ENCODE peak calls at places on chromosomes 3 and 15, in four cellular contexts. One of them, this sample, is unnamed.

GRCh38 chr3:11956781-11957180 is 47.4 kb upstream of the SYN2 start:
- DNase-seq in A549: no peak
- DNase-seq in heart left ventricle: no peak
- DNase-seq in naive thymus-derived CD4-positive, alpha-beta T cell: no peak
- DNase-seq in this sample: no peak

GRCh38 chr3:129596194-129597086 is 10.0 kb downstream of the PLXND1 start:
- DNase-seq in A549: no peak
- DNase-seq in heart left ventricle: peak; percentile 94
- DNase-seq in naive thymus-derived CD4-positive, alpha-beta T cell: no peak
- DNase-seq in this sample: no peak

GRCh38 chr3:15055019-15055557 is 10.0 kb downstream of the MRPS25 start:
- DNase-seq in A549: no peak
- DNase-seq in heart left ventricle: no peak
- DNase-seq in naive thymus-derived CD4-positive, alpha-beta T cell: no peak
- DNase-seq in this sample: no peak

GRCh38 chr3:138389841-138390581 is 41.6 kb downstream of the MRAS start:
- DNase-seq in A549: peak; percentile 54
- DNase-seq in heart left ventricle: peak; percentile 81
- DNase-seq in naive thymus-derived CD4-positive, alpha-beta T cell: no peak
- DNase-seq in this sample: no peak

GRCh38 chr3:15384510-15385237 is 42.7 kb downstream of the METTL6 start:
- DNase-seq in A549: no peak
- DNase-seq in heart left ventricle: no peak
- DNase-seq in naive thymus-derived CD4-positive, alpha-beta T cell: no peak
- DNase-seq in this sample: no peak

GRCh38 chr3:157871838-157872497 is 234.3 kb downstream of the SHOX2 start:
- DNase-seq in A549: no peak
- DNase-seq in heart left ventricle: no peak
- DNase-seq in naive thymus-derived CD4-positive, alpha-beta T cell: no peak
- DNase-seq in this sample: no peak

GRCh38 chr3:151379083-151379734 is 5.3 kb downstream of the P2RY12 start:
- DNase-seq in A549: peak; percentile 15
- DNase-seq in heart left ventricle: no peak
- DNase-seq in naive thymus-derived CD4-positive, alpha-beta T cell: no peak
- DNase-seq in this sample: no peak

GRCh38 chr3:78972617-78973301 is 795.0 kb downstream of the ROBO1 start:
- DNase-seq in A549: no peak
- DNase-seq in heart left ventricle: no peak
- DNase-seq in naive thymus-derived CD4-positive, alpha-beta T cell: no peak
- DNase-seq in this sample: no peak

GRCh38 chr3:31077021-31077601 is 182.7 kb upstream of the GADL1 start:
- DNase-seq in A549: peak; percentile 27
- DNase-seq in heart left ventricle: no peak
- DNase-seq in naive thymus-derived CD4-positive, alpha-beta T cell: no peak
- DNase-seq in this sample: no peak

GRCh38 chr15:101123222-101123910 is 128.5 kb downstream of the CHSY1 start:
- DNase-seq in A549: no peak
- DNase-seq in heart left ventricle: no peak
- DNase-seq in naive thymus-derived CD4-positive, alpha-beta T cell: no peak
- DNase-seq in this sample: no peak

GRCh38 chr3:193630005-193630404 is 37.0 kb downstream of the OPA1 start:
- DNase-seq in A549: no peak
- DNase-seq in heart left ventricle: no peak
- DNase-seq in naive thymus-derived CD4-positive, alpha-beta T cell: no peak
- DNase-seq in this sample: no peak

GRCh38 chr15:34682673-34683072 is 72.1 kb downstream of the GJD2 start:
- DNase-seq in A549: no peak
- DNase-seq in heart left ventricle: no peak
- DNase-seq in naive thymus-derived CD4-positive, alpha-beta T cell: no peak
- DNase-seq in this sample: no peak

GRCh38 chr3:45182915-45183881 is 37.0 kb upstream of the CDCP1 start:
- DNase-seq in A549: peak; percentile 34
- DNase-seq in heart left ventricle: no peak
- DNase-seq in naive thymus-derived CD4-positive, alpha-beta T cell: no peak
- DNase-seq in this sample: no peak

GRCh38 chr15:31308185-31308639 is 18.4 kb upstream of the KLF13 start:
- DNase-seq in A549: no peak
- DNase-seq in heart left ventricle: no peak
- DNase-seq in naive thymus-derived CD4-positive, alpha-beta T cell: no peak
- DNase-seq in this sample: no peak

GRCh38 chr15:79310985-79311900 is at the start of gene TMED3:
- DNase-seq in A549: peak; percentile 98
- DNase-seq in heart left ventricle: peak; percentile 75
- DNase-seq in naive thymus-derived CD4-positive, alpha-beta T cell: peak; percentile 68
- DNase-seq in this sample: peak; percentile 63

GRCh38 chr3:86984271-86984670 is 6.7 kb downstream of the VGLL3 start:
- DNase-seq in A549: no peak
- DNase-seq in heart left ventricle: no peak
- DNase-seq in naive thymus-derived CD4-positive, alpha-beta T cell: no peak
- DNase-seq in this sample: no peak

GRCh38 chr3:130834476-130834875 is 59.4 kb upstream of the ATP2C1 start:
- DNase-seq in A549: no peak
- DNase-seq in heart left ventricle: no peak
- DNase-seq in naive thymus-derived CD4-positive, alpha-beta T cell: no peak
- DNase-seq in this sample: no peak

GRCh38 chr15:37898385-37898784 is 36.1 kb upstream of the TMCO5A start:
- DNase-seq in A549: no peak
- DNase-seq in heart left ventricle: no peak
- DNase-seq in naive thymus-derived CD4-positive, alpha-beta T cell: no peak
- DNase-seq in this sample: no peak

GRCh38 chr3:128698211-128699011 is 27.6 kb upstream of the RAB7A start:
- DNase-seq in A549: peak; percentile 47
- DNase-seq in heart left ventricle: peak; percentile 50
- DNase-seq in naive thymus-derived CD4-positive, alpha-beta T cell: no peak
- DNase-seq in this sample: no peak

GRCh38 chr3:13548696-13549512 is at the start of gene FBLN2:
- DNase-seq in A549: no peak
- DNase-seq in heart left ventricle: peak; percentile 51
- DNase-seq in naive thymus-derived CD4-positive, alpha-beta T cell: no peak
- DNase-seq in this sample: no peak

GRCh38 chr3:157785071-157785826 is 282.0 kb upstream of the VEPH1 start:
- DNase-seq in A549: peak; percentile 55
- DNase-seq in heart left ventricle: no peak
- DNase-seq in naive thymus-derived CD4-positive, alpha-beta T cell: no peak
- DNase-seq in this sample: no peak

GRCh38 chr15:61661791-61662190 is 398.5 kb downstream of the VPS13C start:
- DNase-seq in A549: no peak
- DNase-seq in heart left ventricle: no peak
- DNase-seq in naive thymus-derived CD4-positive, alpha-beta T cell: no peak
- DNase-seq in this sample: no peak

GRCh38 chr3:172020763-172021162 is 18.6 kb upstream of the FNDC3B start:
- DNase-seq in A549: no peak
- DNase-seq in heart left ventricle: no peak
- DNase-seq in naive thymus-derived CD4-positive, alpha-beta T cell: no peak
- DNase-seq in this sample: no peak

GRCh38 chr3:52447512-52448355 is 2.8 kb upstream of the SEMA3G start:
- DNase-seq in A549: no peak
- DNase-seq in heart left ventricle: peak; percentile 29
- DNase-seq in naive thymus-derived CD4-positive, alpha-beta T cell: no peak
- DNase-seq in this sample: no peak

GRCh38 chr3:195908439-195909293 is at the start of gene TNK2:
- DNase-seq in A549: peak; percentile 19
- DNase-seq in heart left ventricle: no peak
- DNase-seq in naive thymus-derived CD4-positive, alpha-beta T cell: peak; percentile 35
- DNase-seq in this sample: peak; percentile 25

GRCh38 chr3:127634653-127635052 is 5.7 kb downstream of the PODXL2 start:
- DNase-seq in A549: no peak
- DNase-seq in heart left ventricle: no peak
- DNase-seq in naive thymus-derived CD4-positive, alpha-beta T cell: no peak
- DNase-seq in this sample: no peak

GRCh38 chr15:51970981-51971352 is 611 bp downstream of the LEO1 start:
- DNase-seq in A549: peak; percentile 48
- DNase-seq in heart left ventricle: no peak
- DNase-seq in naive thymus-derived CD4-positive, alpha-beta T cell: no peak
- DNase-seq in this sample: no peak

GRCh38 chr3:31958721-31959152 is 22.3 kb downstream of the OSBPL10 start:
- DNase-seq in A549: no peak
- DNase-seq in heart left ventricle: no peak
- DNase-seq in naive thymus-derived CD4-positive, alpha-beta T cell: no peak
- DNase-seq in this sample: no peak

GRCh38 chr3:170337420-170337819 is 20.1 kb upstream of the SKIL start:
- DNase-seq in A549: no peak
- DNase-seq in heart left ventricle: no peak
- DNase-seq in naive thymus-derived CD4-positive, alpha-beta T cell: no peak
- DNase-seq in this sample: no peak
- H3K9me3 ChIP-seq in A549: peaks cover 4% of the 10 kb centered on the region
- H3K9me3 ChIP-seq in heart left ventricle: no peaks in the 10 kb centered on the region
- H3K9me3 ChIP-seq in naive thymus-derived CD4-positive, alpha-beta T cell: no peaks in the 10 kb centered on the region
- H3K9me3 ChIP-seq in this sample: no peaks in the 10 kb centered on the region

DNA sequence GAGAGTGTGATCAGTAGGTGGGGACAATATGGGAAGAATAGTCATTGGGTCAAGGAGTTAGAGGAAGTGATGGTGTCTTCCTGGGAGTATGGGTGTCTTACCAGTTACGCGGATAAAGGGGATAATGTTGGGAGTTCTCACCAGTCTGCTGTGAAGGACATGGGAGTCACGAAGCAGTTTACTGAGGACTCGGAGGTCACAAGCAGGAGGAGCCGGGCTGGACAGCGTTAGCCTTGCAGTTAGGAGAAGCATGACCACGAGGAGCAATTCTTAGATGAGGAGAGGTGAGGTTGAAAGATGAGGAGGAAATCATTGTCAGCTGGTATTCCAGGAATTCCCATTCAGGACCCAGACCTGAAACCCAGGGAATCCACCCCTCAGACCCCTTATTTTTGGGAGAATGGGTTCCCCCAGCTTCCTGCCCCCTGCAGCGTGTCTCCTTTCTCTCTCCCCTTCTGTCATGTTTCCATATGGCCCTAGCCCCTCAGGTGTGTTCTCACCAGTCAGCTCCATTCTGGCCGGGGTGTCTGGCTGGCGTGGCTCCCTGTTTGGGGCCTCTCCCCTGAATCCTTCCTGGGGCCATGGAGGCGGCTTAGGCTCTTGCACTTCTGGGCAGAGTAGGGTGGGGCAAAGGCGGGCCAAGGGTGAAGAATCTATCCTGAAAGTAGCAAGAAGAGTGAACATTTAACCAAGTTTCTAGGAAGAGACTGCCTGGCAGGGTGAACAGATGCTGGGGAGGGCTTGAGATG is 2.1 kb downstream of the THPO start:
- DNase-seq in A549: no peak
- DNase-seq in heart left ventricle: no peak
- DNase-seq in naive thymus-derived CD4-positive, alpha-beta T cell: no peak
- DNase-seq in this sample: no peak
- H3K9me3 ChIP-seq in A549: no peaks in the 10 kb centered on the region
- H3K9me3 ChIP-seq in heart left ventricle: no peaks in the 10 kb centered on the region
- H3K9me3 ChIP-seq in naive thymus-derived CD4-positive, alpha-beta T cell: no peaks in the 10 kb centered on the region
- H3K9me3 ChIP-seq in this sample: no peaks in the 10 kb centered on the region

GRCh38 chr3:62833538-62833937 is 41.7 kb downstream of the CADPS start:
- DNase-seq in A549: no peak
- DNase-seq in heart left ventricle: no peak
- DNase-seq in naive thymus-derived CD4-positive, alpha-beta T cell: no peak
- DNase-seq in this sample: no peak
- H3K9me3 ChIP-seq in A549: no peaks in the 10 kb centered on the region
- H3K9me3 ChIP-seq in heart left ventricle: no peaks in the 10 kb centered on the region
- H3K9me3 ChIP-seq in naive thymus-derived CD4-positive, alpha-beta T cell: no peaks in the 10 kb centered on the region
- H3K9me3 ChIP-seq in this sample: no peaks in the 10 kb centered on the region

DNA sequence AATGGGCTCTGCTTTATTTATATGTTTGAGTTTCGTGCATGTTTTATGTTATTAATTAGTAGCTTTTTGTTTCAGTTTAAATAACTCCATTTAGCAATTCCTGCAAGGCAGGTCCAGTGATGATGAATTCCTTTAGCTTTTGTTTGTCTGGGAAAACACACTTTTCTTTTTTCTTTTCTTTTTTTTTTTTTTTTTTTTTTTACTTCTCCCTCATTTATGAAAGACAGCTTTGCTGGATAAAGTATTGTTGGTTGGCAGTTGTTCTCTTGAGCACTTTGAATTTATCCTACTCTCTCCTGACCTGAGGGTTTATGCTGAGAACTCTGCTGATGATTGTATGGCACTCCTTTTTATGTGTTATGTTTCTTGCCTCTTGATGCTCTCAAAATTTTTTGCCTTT is 35.7 kb downstream of the TMEM39A start:
- DNase-seq in A549: no peak
- DNase-seq in heart left ventricle: no peak
- DNase-seq in naive thymus-derived CD4-positive, alpha-beta T cell: no peak
- DNase-seq in this sample: no peak
- H3K9me3 ChIP-seq in A549: peaks cover 63% of the 10 kb centered on the region
- H3K9me3 ChIP-seq in heart left ventricle: peaks cover 51% of the 10 kb centered on the region
- H3K9me3 ChIP-seq in naive thymus-derived CD4-positive, alpha-beta T cell: peaks cover 20% of the 10 kb centered on the region
- H3K9me3 ChIP-seq in this sample: peaks cover 23% of the 10 kb centered on the region

DNA sequence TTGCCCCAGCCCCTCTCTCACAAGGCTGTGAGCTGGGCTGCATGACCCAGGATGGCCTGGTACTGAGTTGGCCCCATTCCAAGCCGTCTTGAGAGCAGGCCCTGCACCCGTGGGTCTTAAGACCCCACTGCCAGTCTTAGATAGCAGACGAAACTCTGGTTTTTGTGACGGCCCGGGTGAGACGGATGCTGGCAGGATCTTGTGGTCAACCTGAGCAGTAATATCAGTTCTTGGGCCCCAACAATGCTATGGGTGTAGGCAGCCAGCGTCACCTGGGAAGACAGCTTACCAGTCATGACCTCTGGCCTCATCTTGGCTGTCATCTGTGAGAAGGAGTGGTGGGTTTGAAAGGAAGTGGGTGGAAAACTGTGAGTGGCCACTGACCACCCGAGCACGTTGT is 305.8 kb downstream of the ARRDC4 start:
- DNase-seq in A549: no peak
- DNase-seq in heart left ventricle: no peak
- DNase-seq in naive thymus-derived CD4-positive, alpha-beta T cell: no peak
- DNase-seq in this sample: no peak
- H3K9me3 ChIP-seq in A549: peaks cover 5% of the 10 kb centered on the region
- H3K9me3 ChIP-seq in heart left ventricle: peaks cover 36% of the 10 kb centered on the region
- H3K9me3 ChIP-seq in naive thymus-derived CD4-positive, alpha-beta T cell: no peaks in the 10 kb centered on the region
- H3K9me3 ChIP-seq in this sample: no peaks in the 10 kb centered on the region

DNA sequence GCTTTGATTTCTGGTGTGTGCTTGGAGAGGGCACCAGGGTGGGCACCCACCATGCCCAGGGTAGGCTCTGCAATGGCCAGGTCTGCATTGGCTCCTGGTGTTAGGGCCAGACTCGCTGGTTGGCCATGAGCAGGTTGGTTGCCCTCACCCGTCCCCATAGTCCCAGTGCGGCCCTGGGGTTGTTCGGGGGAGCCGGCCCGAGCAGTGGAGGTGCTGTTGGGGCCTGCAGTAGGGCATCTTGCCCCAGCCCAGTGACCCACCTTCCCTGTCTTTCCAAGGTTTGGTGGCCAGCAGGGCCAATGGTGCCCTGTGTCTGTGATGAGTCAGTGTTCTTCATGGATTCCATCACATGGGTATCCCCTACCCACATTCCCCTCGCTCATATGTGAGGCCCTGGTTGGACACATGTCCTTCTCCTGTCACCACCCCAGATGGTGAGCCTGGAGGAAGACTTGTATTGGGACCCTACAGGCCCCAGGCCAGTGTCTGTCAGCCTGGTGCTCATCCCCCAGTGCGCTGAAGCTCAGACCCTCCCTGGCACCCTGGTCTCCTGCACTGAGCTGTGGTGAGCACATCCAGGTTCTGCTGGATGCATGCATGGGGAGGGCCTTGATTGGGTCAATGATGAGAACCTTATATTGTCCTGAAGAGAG is 190.1 kb downstream of the UBE3A start:
- DNase-seq in A549: no peak
- DNase-seq in heart left ventricle: peak; percentile 11
- DNase-seq in naive thymus-derived CD4-positive, alpha-beta T cell: no peak
- DNase-seq in this sample: peak; percentile 6
- H3K9me3 ChIP-seq in A549: no peaks in the 10 kb centered on the region
- H3K9me3 ChIP-seq in heart left ventricle: peaks cover 8% of the 10 kb centered on the region
- H3K9me3 ChIP-seq in naive thymus-derived CD4-positive, alpha-beta T cell: no peaks in the 10 kb centered on the region
- H3K9me3 ChIP-seq in this sample: no peaks in the 10 kb centered on the region